ENCODE peak calls at places on chromosomes 11 and 22, in seven cellular contexts. K is right atrium auricular region, I is ovary, B is brain microvascular endothelial cell, C is kidney, Q is IMR-90, X is cardiac muscle cell. F is an unnamed sample.

GRCh38 chr22:27133951-27134664 is 476.7 kb downstream of the MIAT start:
- DNase-seq in K (peak; percentile 87), I (no peak), B (peak; percentile 93), C (no peak), Q (peak; percentile 86), X (peak; percentile 87), F (no peak)

GRCh38 chr11:15289718-15290117 is 175.0 kb downstream of the INSC start:
- DNase-seq in K (no peak), I (no peak), B (no peak), C (no peak), Q (no peak), X (no peak), F (no peak)

GRCh38 chr11:46696212-46696558 is 4.2 kb downstream of the ARHGAP1 start:
- DNase-seq in K (no peak), I (no peak), B (no peak), C (no peak), Q (no peak), X (no peak), F (peak; percentile 76)

GRCh38 chr22:27399161-27399560 is 402.4 kb downstream of the MN1 start:
- DNase-seq in K (no peak), I (peak; percentile 70), B (no peak), C (no peak), Q (no peak), X (no peak), F (peak; percentile 44)

GRCh38 chr11:44416776-44417175 is 106.8 kb upstream of the ALX4 start:
- DNase-seq in K (no peak), I (no peak), B (no peak), C (no peak), Q (no peak), X (no peak), F (no peak)

GRCh38 chr11:104332110-104332509 is 168.2 kb upstream of the PDGFD start:
- DNase-seq in K (no peak), I (no peak), B (no peak), C (no peak), Q (no peak), X (no peak), F (peak; percentile 64)

GRCh38 chr11:37747121-37747520 is 1149.1 kb upstream of the RAG2 start:
- DNase-seq in K (no peak), I (no peak), B (no peak), C (no peak), Q (peak; percentile 35), X (no peak), F (no peak)

GRCh38 chr11:120808616-120809050 is 215.3 kb upstream of the TBCEL start:
- DNase-seq in K (no peak), I (no peak), B (no peak), C (no peak), Q (no peak), X (no peak), F (no peak)

GRCh38 chr11:1695548-1696108 is 1.4 kb upstream of the KRTAP5-6 start:
- DNase-seq in K (no peak), I (no peak), B (no peak), C (no peak), Q (no peak), X (no peak), F (no peak)

GRCh38 chr22:50178471-50178864 is 7.2 kb upstream of the TRABD start:
- DNase-seq in K (no peak), I (no peak), B (no peak), C (peak; percentile 71), Q (no peak), X (no peak), F (no peak)

GRCh38 chr11:57873196-57873911 is 111.8 kb downstream of the CTNND1 start:
- DNase-seq in K (no peak), I (no peak), B (no peak), C (no peak), Q (peak; percentile 18), X (peak; percentile 1), F (no peak)

GRCh38 chr22:33853200-33854097 is 66.8 kb downstream of the LARGE1 start:
- DNase-seq in K (peak; percentile 73), I (peak; percentile 69), B (peak; percentile 85), C (peak; percentile 84), Q (peak; percentile 77), X (peak; percentile 67), F (peak; percentile 61)

GRCh38 chr11:67644042-67644441 is 4.5 kb upstream of the TBX10 start:
- DNase-seq in K (no peak), I (no peak), B (no peak), C (no peak), Q (no peak), X (peak; percentile 27), F (no peak)
- TF ChIP-seq CTCF in K (no peak), I (no peak), B (peak; percentile 51), C (peak; percentile 12), Q (peak; percentile 9), X (peak; percentile 24), F (no peak)

DNA sequence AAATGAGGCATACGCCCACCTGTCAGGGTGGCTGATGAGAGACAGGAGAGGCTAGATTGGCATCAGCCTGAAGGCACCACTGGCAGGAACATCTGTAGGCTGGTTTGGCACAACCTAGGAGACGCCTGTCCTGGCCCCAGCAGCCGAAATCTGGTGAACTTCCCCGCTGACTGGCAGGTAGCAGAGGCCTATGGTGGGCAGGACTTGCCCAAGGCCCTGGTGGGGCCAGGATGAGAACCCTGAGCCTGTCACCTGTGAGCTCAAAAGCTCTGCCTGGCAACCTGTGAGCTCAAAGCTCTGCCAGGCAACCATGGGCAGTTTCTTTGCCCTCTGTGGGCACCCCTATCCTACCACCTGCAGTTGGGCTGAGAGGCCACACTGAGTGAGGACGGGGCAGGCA is 2.5 kb downstream of the DERL3 start:
- DNase-seq in K (no peak), I (peak; percentile 36), B (no peak), C (peak; percentile 53), Q (no peak), X (no peak), F (no peak)
- H3K36me3 ChIP-seq in K (peaks cover 15% of the 10 kb centered on the region), I (no peaks in the 10 kb centered on the region), B (peaks cover 19% of the 10 kb centered on the region), C (peaks cover 7% of the 10 kb centered on the region), Q (peaks cover 43% of the 10 kb centered on the region), X (peaks cover 9% of the 10 kb centered on the region), F (no peaks in the 10 kb centered on the region)

GRCh38 chr11:79441159-79441875 is 487 bp upstream of the TENM4 start:
- DNase-seq in K (no peak), I (peak; percentile 47), B (no peak), C (no peak), Q (peak; percentile 58), X (no peak), F (no peak)

GRCh38 chr11:79439430-79439892 is 1.4 kb downstream of the TENM4 start:
- DNase-seq in K (no peak), I (peak; percentile 63), B (no peak), C (no peak), Q (peak; percentile 59), X (peak; percentile 8), F (peak; percentile 21)

GRCh38 chr11:79439893-79440450 is 858 bp downstream of the TENM4 start:
- DNase-seq in K (no peak), I (peak; percentile 74), B (no peak), C (peak; percentile 83), Q (no peak), X (no peak), F (peak; percentile 42)

GRCh38 chr11:79438631-79439429 is 2.0 kb downstream of the TENM4 start:
- DNase-seq in K (no peak), I (peak; percentile 65), B (no peak), C (no peak), Q (peak; percentile 42), X (peak; percentile 16), F (peak; percentile 44)

DNA sequence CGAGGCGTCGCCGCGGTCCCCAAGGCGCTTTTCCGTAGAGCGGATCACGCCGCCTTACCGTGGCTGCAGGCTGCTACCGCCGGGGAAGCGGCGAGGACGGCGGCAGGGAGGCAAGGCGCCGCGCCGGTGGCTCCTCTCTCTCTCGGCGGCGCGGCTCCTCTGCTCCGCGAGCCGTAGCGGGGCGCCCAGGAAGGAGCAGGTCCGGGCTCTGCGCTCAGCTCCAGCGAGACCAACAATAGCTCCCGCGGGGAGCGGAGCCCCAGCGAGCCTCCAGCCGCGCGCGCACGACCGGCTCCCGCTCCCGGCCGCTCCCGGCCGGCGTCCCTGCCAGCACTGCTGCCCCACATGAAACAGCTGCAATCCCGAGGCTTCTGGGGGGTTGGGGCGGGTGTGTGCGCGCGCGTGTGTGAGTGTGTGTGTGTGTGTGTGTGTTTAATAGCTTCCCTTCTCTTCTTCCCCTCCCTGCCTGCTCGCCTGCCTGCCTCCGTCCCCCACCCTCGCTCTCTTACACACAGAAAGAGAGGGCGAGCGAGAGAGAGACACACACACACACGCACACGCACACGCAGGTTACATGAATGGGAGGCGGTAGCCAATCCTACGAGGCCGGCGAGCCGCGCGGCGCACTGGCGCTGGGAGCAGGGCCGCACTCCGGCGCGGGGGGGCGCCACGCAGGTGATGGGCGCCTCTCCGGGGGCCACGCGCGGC is at the start of gene TENM4:
- DNase-seq in K (no peak), I (peak; percentile 93), B (no peak), C (peak; percentile 83), Q (peak; percentile 92), X (peak; percentile 73), F (peak; percentile 80)
- TF ChIP-seq CTCF in K (peak; percentile 15), I (peak; percentile 39), B (peak; percentile 19), C (no peak), Q (peak; percentile 53), X (no peak), F (no peak)

DNA sequence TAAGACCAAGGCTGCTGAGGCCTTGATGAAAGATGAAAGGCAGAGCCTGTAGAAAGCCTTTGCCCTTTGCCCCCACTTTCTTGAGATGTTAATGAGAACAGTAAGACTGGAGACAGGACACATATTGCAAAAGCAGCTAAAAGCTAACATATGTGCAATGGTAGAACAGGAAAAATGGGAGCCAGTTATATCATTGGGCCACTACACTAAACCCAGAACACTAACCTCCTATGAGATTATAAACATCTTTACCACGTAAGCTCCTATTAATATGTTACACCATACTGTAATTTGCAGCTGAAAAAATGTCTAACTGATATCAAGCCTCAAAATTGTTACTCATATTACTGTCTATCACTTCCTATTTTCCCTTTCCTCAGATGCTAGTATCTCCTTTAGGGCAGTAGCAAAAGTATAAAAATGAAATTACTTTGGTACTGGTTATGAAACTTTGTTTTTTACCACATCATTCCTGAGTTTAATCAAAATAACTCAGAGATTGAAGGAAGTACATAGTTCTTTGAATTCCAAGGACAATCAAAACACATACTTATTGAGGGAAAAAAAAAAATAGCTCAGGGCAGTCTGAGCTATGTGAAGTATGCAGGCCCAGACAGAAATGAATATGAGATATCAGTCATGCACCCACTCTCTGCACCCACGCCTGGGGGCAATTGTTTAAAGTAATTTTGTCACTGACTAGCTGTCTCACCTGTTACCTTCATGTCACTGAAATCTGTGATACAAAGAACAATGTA is 9.1 kb downstream of the HPS5 start:
- DNase-seq in K (no peak), I (no peak), B (peak; percentile 46), C (no peak), Q (peak; percentile 44), X (peak; percentile 65), F (no peak)
- H3K36me3 ChIP-seq in K (peaks cover 32% of the 10 kb centered on the region), I (no peaks in the 10 kb centered on the region), B (peaks cover 6% of the 10 kb centered on the region), C (peaks cover 24% of the 10 kb centered on the region), Q (peaks cover 20% of the 10 kb centered on the region), X (peaks cover 25% of the 10 kb centered on the region), F (no peaks in the 10 kb centered on the region)

GRCh38 chr11:94860333-94860732 is 92.2 kb downstream of the AMOTL1 start:
- DNase-seq in K (no peak), I (no peak), B (no peak), C (no peak), Q (no peak), X (no peak), F (no peak)
- TF ChIP-seq CTCF in K (no peak), I (no peak), B (no peak), C (no peak), Q (no peak), X (no peak), F (no peak)

GRCh38 chr11:73591050-73591449 is 6.9 kb downstream of the FAM168A start:
- DNase-seq in K (no peak), I (no peak), B (no peak), C (no peak), Q (no peak), X (no peak), F (no peak)
- H3K36me3 ChIP-seq in K (no peaks in the 10 kb centered on the region), I (no peaks in the 10 kb centered on the region), B (no peaks in the 10 kb centered on the region), C (no peaks in the 10 kb centered on the region), Q (no peaks in the 10 kb centered on the region), X (no peaks in the 10 kb centered on the region), F (no peaks in the 10 kb centered on the region)